ENCODE peak calls at places on chromosome 6, in eight cellular contexts. One of them, this sample, is unnamed.

GRCh38 chr6:131758920-131759319 is 48.1 kb upstream of the CTAGE9 start:
- DNase-seq in cardiac septum: no peak
- DNase-seq in anterior cingulate cortex: no peak
- DNase-seq in activated CD8-positive, alpha-beta memory T cell treated with anti-CD3 and anti-CD28 coated beads for 24 hours: no peak
- DNase-seq in posterior cingulate gyrus: no peak
- DNase-seq in neural progenitor cell: no peak
- DNase-seq in uterus: no peak
- DNase-seq in T1000: no peak
- DNase-seq in this sample: no peak

GRCh38 chr6:136548582-136549330 is 1.5 kb downstream of the MAP7 start:
- DNase-seq in activated CD8-positive, alpha-beta memory T cell treated with anti-CD3 and anti-CD28 coated beads for 24 hours: no peak
- DNase-seq in neural progenitor cell: no peak
- DNase-seq in cardiac septum: no peak
- DNase-seq in anterior cingulate cortex: no peak
- DNase-seq in T1000: no peak
- DNase-seq in posterior cingulate gyrus: no peak
- DNase-seq in uterus: no peak
- DNase-seq in this sample: no peak

GRCh38 chr6:134590449-134590848 is 272.5 kb upstream of the SGK1 start:
- DNase-seq in posterior cingulate gyrus: no peak
- DNase-seq in anterior cingulate cortex: no peak
- DNase-seq in uterus: no peak
- DNase-seq in T1000: peak; percentile 65
- DNase-seq in neural progenitor cell: no peak
- DNase-seq in cardiac septum: no peak
- DNase-seq in activated CD8-positive, alpha-beta memory T cell treated with anti-CD3 and anti-CD28 coated beads for 24 hours: no peak
- DNase-seq in this sample: peak; percentile 5

GRCh38 chr6:88266126-88266525 is 100.0 kb upstream of the CNR1 start:
- DNase-seq in neural progenitor cell: no peak
- DNase-seq in uterus: no peak
- DNase-seq in T1000: no peak
- DNase-seq in anterior cingulate cortex: no peak
- DNase-seq in cardiac septum: no peak
- DNase-seq in posterior cingulate gyrus: no peak
- DNase-seq in activated CD8-positive, alpha-beta memory T cell treated with anti-CD3 and anti-CD28 coated beads for 24 hours: no peak
- DNase-seq in this sample: no peak

GRCh38 chr6:146990821-146991798 is 213.1 kb upstream of the STXBP5 start:
- DNase-seq in cardiac septum: no peak
- DNase-seq in uterus: no peak
- DNase-seq in T1000: no peak
- DNase-seq in activated CD8-positive, alpha-beta memory T cell treated with anti-CD3 and anti-CD28 coated beads for 24 hours: no peak
- DNase-seq in neural progenitor cell: no peak
- DNase-seq in anterior cingulate cortex: no peak
- DNase-seq in posterior cingulate gyrus: no peak
- DNase-seq in this sample: peak; percentile 91

GRCh38 chr6:165274611-165275010 is 34.8 kb downstream of the C6orf118 start:
- DNase-seq in posterior cingulate gyrus: no peak
- DNase-seq in neural progenitor cell: no peak
- DNase-seq in anterior cingulate cortex: no peak
- DNase-seq in T1000: no peak
- DNase-seq in cardiac septum: no peak
- DNase-seq in uterus: no peak
- DNase-seq in activated CD8-positive, alpha-beta memory T cell treated with anti-CD3 and anti-CD28 coated beads for 24 hours: no peak
- DNase-seq in this sample: no peak

GRCh38 chr6:75196051-75196743 is 9.7 kb downstream of the COL12A1 start:
- DNase-seq in cardiac septum: no peak
- DNase-seq in anterior cingulate cortex: no peak
- DNase-seq in posterior cingulate gyrus: no peak
- DNase-seq in T1000: no peak
- DNase-seq in neural progenitor cell: no peak
- DNase-seq in activated CD8-positive, alpha-beta memory T cell treated with anti-CD3 and anti-CD28 coated beads for 24 hours: no peak
- DNase-seq in uterus: no peak
- DNase-seq in this sample: peak; percentile 76

GRCh38 chr6:110720066-110720465 is 95.2 kb downstream of the CDK19 start:
- DNase-seq in uterus: no peak
- DNase-seq in activated CD8-positive, alpha-beta memory T cell treated with anti-CD3 and anti-CD28 coated beads for 24 hours: no peak
- DNase-seq in neural progenitor cell: no peak
- DNase-seq in anterior cingulate cortex: no peak
- DNase-seq in T1000: no peak
- DNase-seq in posterior cingulate gyrus: no peak
- DNase-seq in cardiac septum: no peak
- DNase-seq in this sample: no peak

GRCh38 chr6:54252916-54253315 is 55.3 kb upstream of the TINAG start:
- DNase-seq in cardiac septum: no peak
- DNase-seq in neural progenitor cell: no peak
- DNase-seq in activated CD8-positive, alpha-beta memory T cell treated with anti-CD3 and anti-CD28 coated beads for 24 hours: no peak
- DNase-seq in uterus: no peak
- DNase-seq in anterior cingulate cortex: no peak
- DNase-seq in T1000: no peak
- DNase-seq in posterior cingulate gyrus: no peak
- DNase-seq in this sample: no peak

GRCh38 chr6:50706575-50706974 is 6.8 kb upstream of the TFAP2D start:
- DNase-seq in posterior cingulate gyrus: peak; percentile 72
- DNase-seq in T1000: no peak
- DNase-seq in anterior cingulate cortex: no peak
- DNase-seq in neural progenitor cell: peak; percentile 72
- DNase-seq in uterus: no peak
- DNase-seq in cardiac septum: no peak
- DNase-seq in activated CD8-positive, alpha-beta memory T cell treated with anti-CD3 and anti-CD28 coated beads for 24 hours: no peak
- DNase-seq in this sample: no peak

GRCh38 chr6:41288025-41288777 is 1.7 kb upstream of the TREM1 start:
- DNase-seq in activated CD8-positive, alpha-beta memory T cell treated with anti-CD3 and anti-CD28 coated beads for 24 hours: no peak
- DNase-seq in posterior cingulate gyrus: no peak
- DNase-seq in neural progenitor cell: no peak
- DNase-seq in uterus: no peak
- DNase-seq in anterior cingulate cortex: no peak
- DNase-seq in T1000: no peak
- DNase-seq in cardiac septum: no peak
- DNase-seq in this sample: peak; percentile 73

GRCh38 chr6:17505062-17505476 is 95.0 kb upstream of the FAM8A1 start:
- DNase-seq in T1000: no peak
- DNase-seq in posterior cingulate gyrus: no peak
- DNase-seq in anterior cingulate cortex: no peak
- DNase-seq in activated CD8-positive, alpha-beta memory T cell treated with anti-CD3 and anti-CD28 coated beads for 24 hours: no peak
- DNase-seq in cardiac septum: no peak
- DNase-seq in uterus: no peak
- DNase-seq in neural progenitor cell: no peak
- DNase-seq in this sample: peak; percentile 41

GRCh38 chr6:103273048-103273447 is 1586.7 kb downstream of the HACE1 start:
- DNase-seq in cardiac septum: no peak
- DNase-seq in T1000: no peak
- DNase-seq in uterus: no peak
- DNase-seq in posterior cingulate gyrus: no peak
- DNase-seq in neural progenitor cell: peak; percentile 51
- DNase-seq in anterior cingulate cortex: no peak
- DNase-seq in activated CD8-positive, alpha-beta memory T cell treated with anti-CD3 and anti-CD28 coated beads for 24 hours: no peak
- DNase-seq in this sample: peak; percentile 1

GRCh38 chr6:14450133-14451040 is 332.8 kb downstream of the CD83 start:
- DNase-seq in posterior cingulate gyrus: no peak
- DNase-seq in anterior cingulate cortex: peak; percentile 18
- DNase-seq in T1000: no peak
- DNase-seq in uterus: no peak
- DNase-seq in cardiac septum: no peak
- DNase-seq in neural progenitor cell: peak; percentile 61
- DNase-seq in activated CD8-positive, alpha-beta memory T cell treated with anti-CD3 and anti-CD28 coated beads for 24 hours: no peak
- DNase-seq in this sample: no peak

GRCh38 chr6:111057074-111057752 is 30.1 kb upstream of the SLC16A10 start:
- DNase-seq in anterior cingulate cortex: no peak
- DNase-seq in neural progenitor cell: peak; percentile 51
- DNase-seq in activated CD8-positive, alpha-beta memory T cell treated with anti-CD3 and anti-CD28 coated beads for 24 hours: no peak
- DNase-seq in cardiac septum: no peak
- DNase-seq in posterior cingulate gyrus: no peak
- DNase-seq in uterus: no peak
- DNase-seq in T1000: no peak
- DNase-seq in this sample: peak; percentile 52

GRCh38 chr6:8268156-8268555 is 165.8 kb upstream of the EEF1E1 start:
- DNase-seq in uterus: no peak
- DNase-seq in activated CD8-positive, alpha-beta memory T cell treated with anti-CD3 and anti-CD28 coated beads for 24 hours: no peak
- DNase-seq in T1000: no peak
- DNase-seq in posterior cingulate gyrus: no peak
- DNase-seq in cardiac septum: no peak
- DNase-seq in anterior cingulate cortex: no peak
- DNase-seq in neural progenitor cell: no peak
- DNase-seq in this sample: no peak

GRCh38 chr6:125944434-125944816 is 12.1 kb upstream of the HINT3 start:
- DNase-seq in neural progenitor cell: no peak
- DNase-seq in posterior cingulate gyrus: no peak
- DNase-seq in cardiac septum: no peak
- DNase-seq in anterior cingulate cortex: peak; percentile 41
- DNase-seq in uterus: peak; percentile 46
- DNase-seq in T1000: no peak
- DNase-seq in activated CD8-positive, alpha-beta memory T cell treated with anti-CD3 and anti-CD28 coated beads for 24 hours: no peak
- DNase-seq in this sample: peak; percentile 90

GRCh38 chr6:7821426-7821825 is 89.2 kb downstream of the TXNDC5 start:
- DNase-seq in posterior cingulate gyrus: no peak
- DNase-seq in cardiac septum: no peak
- DNase-seq in activated CD8-positive, alpha-beta memory T cell treated with anti-CD3 and anti-CD28 coated beads for 24 hours: no peak
- DNase-seq in uterus: no peak
- DNase-seq in T1000: no peak
- DNase-seq in neural progenitor cell: no peak
- DNase-seq in anterior cingulate cortex: no peak
- DNase-seq in this sample: peak; percentile 29

GRCh38 chr6:45922728-45923351 is 92.8 kb downstream of the CLIC5 start:
- DNase-seq in T1000: peak; percentile 51
- DNase-seq in anterior cingulate cortex: peak; percentile 47
- DNase-seq in uterus: peak; percentile 70
- DNase-seq in cardiac septum: peak; percentile 84
- DNase-seq in activated CD8-positive, alpha-beta memory T cell treated with anti-CD3 and anti-CD28 coated beads for 24 hours: peak; percentile 73
- DNase-seq in posterior cingulate gyrus: peak; percentile 93
- DNase-seq in neural progenitor cell: peak; percentile 85
- DNase-seq in this sample: peak; percentile 89

GRCh38 chr6:30200551-30201281 is 12.5 kb downstream of the TRIM26 start:
- DNase-seq in anterior cingulate cortex: no peak
- DNase-seq in uterus: no peak
- DNase-seq in posterior cingulate gyrus: no peak
- DNase-seq in T1000: no peak
- DNase-seq in neural progenitor cell: no peak
- DNase-seq in activated CD8-positive, alpha-beta memory T cell treated with anti-CD3 and anti-CD28 coated beads for 24 hours: no peak
- DNase-seq in cardiac septum: no peak
- DNase-seq in this sample: no peak

GRCh38 chr6:157012355-157012754 is 235.2 kb downstream of the ARID1B start:
- DNase-seq in T1000: no peak
- DNase-seq in cardiac septum: no peak
- DNase-seq in anterior cingulate cortex: no peak
- DNase-seq in uterus: no peak
- DNase-seq in activated CD8-positive, alpha-beta memory T cell treated with anti-CD3 and anti-CD28 coated beads for 24 hours: no peak
- DNase-seq in neural progenitor cell: no peak
- DNase-seq in posterior cingulate gyrus: no peak
- DNase-seq in this sample: no peak

GRCh38 chr6:160042014-160042773 is 73.3 kb downstream of the IGF2R start:
- DNase-seq in anterior cingulate cortex: no peak
- DNase-seq in uterus: no peak
- DNase-seq in posterior cingulate gyrus: peak; percentile 30
- DNase-seq in neural progenitor cell: no peak
- DNase-seq in cardiac septum: no peak
- DNase-seq in T1000: no peak
- DNase-seq in activated CD8-positive, alpha-beta memory T cell treated with anti-CD3 and anti-CD28 coated beads for 24 hours: no peak
- DNase-seq in this sample: peak; percentile 55

GRCh38 chr6:137487947-137488735 is 6.1 kb downstream of the OLIG3 start:
- DNase-seq in cardiac septum: no peak
- DNase-seq in T1000: no peak
- DNase-seq in activated CD8-positive, alpha-beta memory T cell treated with anti-CD3 and anti-CD28 coated beads for 24 hours: peak; percentile 68
- DNase-seq in neural progenitor cell: peak; percentile 46
- DNase-seq in uterus: no peak
- DNase-seq in posterior cingulate gyrus: no peak
- DNase-seq in anterior cingulate cortex: no peak
- DNase-seq in this sample: no peak

GRCh38 chr6:167396659-167397490 is 72.0 kb downstream of the TTLL2 start:
- DNase-seq in cardiac septum: no peak
- DNase-seq in posterior cingulate gyrus: no peak
- DNase-seq in uterus: no peak
- DNase-seq in T1000: no peak
- DNase-seq in anterior cingulate cortex: no peak
- DNase-seq in neural progenitor cell: no peak
- DNase-seq in activated CD8-positive, alpha-beta memory T cell treated with anti-CD3 and anti-CD28 coated beads for 24 hours: peak; percentile 28
- DNase-seq in this sample: no peak

GRCh38 chr6:159645659-159646058 is 47.4 kb downstream of the SOD2 start:
- DNase-seq in anterior cingulate cortex: no peak
- DNase-seq in posterior cingulate gyrus: no peak
- DNase-seq in cardiac septum: no peak
- DNase-seq in neural progenitor cell: no peak
- DNase-seq in activated CD8-positive, alpha-beta memory T cell treated with anti-CD3 and anti-CD28 coated beads for 24 hours: no peak
- DNase-seq in uterus: no peak
- DNase-seq in T1000: no peak
- DNase-seq in this sample: peak; percentile 59

GRCh38 chr6:66866801-66867200 is 1159.8 kb upstream of the EYS start:
- DNase-seq in activated CD8-positive, alpha-beta memory T cell treated with anti-CD3 and anti-CD28 coated beads for 24 hours: no peak
- DNase-seq in cardiac septum: no peak
- DNase-seq in anterior cingulate cortex: no peak
- DNase-seq in posterior cingulate gyrus: no peak
- DNase-seq in neural progenitor cell: no peak
- DNase-seq in T1000: no peak
- DNase-seq in uterus: no peak
- DNase-seq in this sample: no peak

GRCh38 chr6:108655840-108656650 is 95.3 kb downstream of the FOXO3 start:
- DNase-seq in anterior cingulate cortex: no peak
- DNase-seq in neural progenitor cell: no peak
- DNase-seq in T1000: no peak
- DNase-seq in cardiac septum: no peak
- DNase-seq in activated CD8-positive, alpha-beta memory T cell treated with anti-CD3 and anti-CD28 coated beads for 24 hours: no peak
- DNase-seq in uterus: peak; percentile 38
- DNase-seq in posterior cingulate gyrus: no peak
- DNase-seq in this sample: peak; percentile 83

GRCh38 chr6:139568956-139569538 is 194.6 kb upstream of the CITED2 start:
- DNase-seq in cardiac septum: no peak
- DNase-seq in posterior cingulate gyrus: no peak
- DNase-seq in anterior cingulate cortex: no peak
- DNase-seq in T1000: no peak
- DNase-seq in neural progenitor cell: no peak
- DNase-seq in activated CD8-positive, alpha-beta memory T cell treated with anti-CD3 and anti-CD28 coated beads for 24 hours: no peak
- DNase-seq in uterus: no peak
- DNase-seq in this sample: peak; percentile 92

GRCh38 chr6:66421570-66421969 is 714.5 kb upstream of the EYS start:
- DNase-seq in posterior cingulate gyrus: no peak
- DNase-seq in uterus: no peak
- DNase-seq in cardiac septum: no peak
- DNase-seq in anterior cingulate cortex: no peak
- DNase-seq in T1000: no peak
- DNase-seq in activated CD8-positive, alpha-beta memory T cell treated with anti-CD3 and anti-CD28 coated beads for 24 hours: no peak
- DNase-seq in neural progenitor cell: peak; percentile 47
- DNase-seq in this sample: peak; percentile 5

GRCh38 chr6:116500969-116501433 is 10.4 kb upstream of the CALHM5 start:
- DNase-seq in neural progenitor cell: no peak
- DNase-seq in cardiac septum: no peak
- DNase-seq in T1000: no peak
- DNase-seq in posterior cingulate gyrus: no peak
- DNase-seq in activated CD8-positive, alpha-beta memory T cell treated with anti-CD3 and anti-CD28 coated beads for 24 hours: no peak
- DNase-seq in anterior cingulate cortex: no peak
- DNase-seq in uterus: no peak
- DNase-seq in this sample: peak; percentile 14

GRCh38 chr6:35611235-35611634 is 77.5 kb downstream of the FKBP5 start:
- DNase-seq in posterior cingulate gyrus: no peak
- DNase-seq in T1000: no peak
- DNase-seq in anterior cingulate cortex: no peak
- DNase-seq in activated CD8-positive, alpha-beta memory T cell treated with anti-CD3 and anti-CD28 coated beads for 24 hours: no peak
- DNase-seq in neural progenitor cell: no peak
- DNase-seq in uterus: no peak
- DNase-seq in cardiac septum: no peak
- DNase-seq in this sample: peak; percentile 88